ENCODE peak calls at places on chromosome 11, in eight cellular contexts. E is stomach, Q is GM23338, C is prostate gland, R is HCT116, T is transverse colon, G is K562, F is upper lobe of left lung. D is an unnamed sample.

GRCh38 chr11:9203715-9204311 is 61.3 kb downstream of the DENND5A start:
- DNase-seq in F (no peak), T (no peak), C (no peak), R (no peak), Q (peak; percentile 50), E (no peak), G (no peak), D (no peak)

GRCh38 chr11:74462009-74462408 is 5.3 kb downstream of the KCNE3 start:
- DNase-seq in Q (peak; percentile 11), T (peak; percentile 61), E (peak; percentile 69), C (no peak), G (peak; percentile 60), R (no peak), F (peak; percentile 95), D (peak; percentile 93)

GRCh38 chr11:116073854-116074837 is 569.9 kb upstream of the CADM1 start:
- DNase-seq in C (no peak), T (no peak), E (no peak), G (no peak), R (no peak), Q (no peak), F (no peak), D (no peak)

GRCh38 chr11:134656861-134657540 is 245.0 kb upstream of the B3GAT1 start:
- DNase-seq in F (peak; percentile 17), E (peak; percentile 20), G (no peak), T (no peak), R (no peak), C (no peak), Q (no peak), D (peak; percentile 69)

GRCh38 chr11:20162824-20163777 is 2.8 kb upstream of the DBX1 start:
- DNase-seq in E (no peak), F (no peak), G (no peak), T (no peak), R (no peak), Q (peak; percentile 77), C (no peak), D (no peak)

GRCh38 chr11:115244758-115245157 is 259.5 kb downstream of the CADM1 start:
- DNase-seq in T (no peak), G (no peak), R (no peak), E (no peak), Q (no peak), C (no peak), F (no peak), D (no peak)

GRCh38 chr11:101797335-101797734 is 117.5 kb upstream of the CEP126 start:
- DNase-seq in Q (no peak), R (no peak), G (no peak), F (no peak), C (no peak), E (no peak), T (no peak), D (no peak)

GRCh38 chr11:12240669-12241068 is 130.3 kb downstream of the MICAL2 start:
- DNase-seq in R (no peak), C (no peak), F (no peak), T (no peak), G (no peak), Q (no peak), E (no peak), D (no peak)

GRCh38 chr11:19838994-19839768 is 126.5 kb downstream of the NAV2 start:
- DNase-seq in E (no peak), F (no peak), C (no peak), T (no peak), R (no peak), G (no peak), Q (no peak), D (no peak)

GRCh38 chr11:86346513-86346912 is 28.2 kb upstream of the CCDC81 start:
- DNase-seq in E (no peak), G (no peak), T (no peak), F (no peak), R (no peak), Q (no peak), C (no peak), D (no peak)

GRCh38 chr11:31725176-31725575 is 85.9 kb downstream of the PAX6 start:
- DNase-seq in E (no peak), T (no peak), R (no peak), F (no peak), G (no peak), Q (no peak), C (no peak), D (no peak)

GRCh38 chr11:41306435-41306834 is 153.0 kb downstream of the LRRC4C start:
- DNase-seq in F (no peak), Q (no peak), T (no peak), C (no peak), G (no peak), R (no peak), E (no peak), D (no peak)

GRCh38 chr11:70348191-70348590 is 50.1 kb upstream of the CTTN start:
- DNase-seq in R (no peak), C (no peak), T (no peak), Q (no peak), E (no peak), F (no peak), G (no peak), D (no peak)

GRCh38 chr11:46347637-46348311 is 511 bp downstream of the DGKZ start:
- DNase-seq in G (peak; percentile 49), F (no peak), R (no peak), C (no peak), T (peak; percentile 34), Q (no peak), E (no peak), D (peak; percentile 94)

GRCh38 chr11:104731890-104732289 is 166.4 kb downstream of the CASP12 start:
- DNase-seq in F (no peak), Q (no peak), E (no peak), G (no peak), R (no peak), C (no peak), T (no peak), D (no peak)

GRCh38 chr11:439315-440064 is 2.3 kb downstream of the ANO9 start:
- DNase-seq in C (no peak), G (no peak), T (no peak), E (no peak), Q (no peak), R (no peak), F (no peak), D (no peak)

DNA sequence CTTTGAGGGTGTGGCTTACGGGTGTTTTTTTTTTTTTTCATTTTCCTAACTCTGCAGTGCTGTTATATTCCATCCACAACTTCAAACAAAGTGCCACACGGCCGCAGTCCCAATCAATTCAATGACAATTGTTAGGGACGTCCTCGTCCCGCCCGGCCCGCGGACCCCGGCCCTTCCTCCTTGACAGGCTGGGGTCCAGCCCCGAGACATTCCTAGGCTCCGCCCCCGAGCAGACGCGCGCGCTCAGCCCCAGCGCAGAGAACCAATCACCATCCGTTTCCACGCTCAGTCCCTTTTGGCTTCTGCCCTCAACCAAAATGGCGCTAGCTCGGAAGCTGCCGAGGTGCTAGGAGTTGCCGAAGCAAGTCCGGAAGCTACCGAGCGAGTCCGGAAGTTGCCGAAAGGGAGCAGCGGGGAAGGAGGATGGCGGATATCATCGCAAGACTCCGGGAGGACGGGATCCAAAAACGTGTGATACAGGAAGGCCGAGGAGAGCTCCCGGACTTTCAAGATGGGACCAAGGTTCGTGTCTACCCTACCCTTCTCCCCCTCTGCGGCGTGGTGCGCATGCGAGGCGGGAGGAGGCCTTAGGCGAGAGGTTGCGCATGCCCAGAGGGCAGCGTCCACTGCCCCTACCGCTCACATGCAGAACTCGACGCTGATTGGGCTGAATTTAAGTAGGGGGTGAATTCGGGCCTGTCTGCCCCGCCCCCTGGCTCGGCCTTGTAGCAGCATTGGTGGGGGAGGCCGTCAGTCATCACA is at the start of gene AIP:
- DNase-seq in T (peak; percentile 98), C (peak; percentile 97), Q (peak; percentile 99), E (peak; percentile 98), R (peak; percentile 96), G (peak; percentile 98), F (peak; percentile 96), D (peak; percentile 98)
- TF ChIP-seq POLR2AphosphoS5 in T (peak; percentile 79), C (peak; percentile 99), Q (peak; percentile 61), E (peak; percentile 96), R (peak; percentile 62), G (peak; percentile 50), F (peak; percentile 89), D (peak; percentile 92)

GRCh38 chr11:130915556-130916237 is 582 bp downstream of the SNX19 start:
- DNase-seq in E (no peak), G (no peak), F (no peak), Q (peak; percentile 17), C (no peak), T (no peak), R (no peak), D (peak; percentile 80)
- H3K4me3 ChIP-seq in E (peak overlapping the region; percentile 94), G (peak overlapping the region; percentile 96), F (peak overlapping the region; percentile 70), Q (peak overlapping the region; percentile 93), C (peak overlapping the region; percentile 81), T (peak overlapping the region; percentile 62), R (peak overlapping the region; percentile 75), D (peak overlapping the region; percentile 94)

DNA sequence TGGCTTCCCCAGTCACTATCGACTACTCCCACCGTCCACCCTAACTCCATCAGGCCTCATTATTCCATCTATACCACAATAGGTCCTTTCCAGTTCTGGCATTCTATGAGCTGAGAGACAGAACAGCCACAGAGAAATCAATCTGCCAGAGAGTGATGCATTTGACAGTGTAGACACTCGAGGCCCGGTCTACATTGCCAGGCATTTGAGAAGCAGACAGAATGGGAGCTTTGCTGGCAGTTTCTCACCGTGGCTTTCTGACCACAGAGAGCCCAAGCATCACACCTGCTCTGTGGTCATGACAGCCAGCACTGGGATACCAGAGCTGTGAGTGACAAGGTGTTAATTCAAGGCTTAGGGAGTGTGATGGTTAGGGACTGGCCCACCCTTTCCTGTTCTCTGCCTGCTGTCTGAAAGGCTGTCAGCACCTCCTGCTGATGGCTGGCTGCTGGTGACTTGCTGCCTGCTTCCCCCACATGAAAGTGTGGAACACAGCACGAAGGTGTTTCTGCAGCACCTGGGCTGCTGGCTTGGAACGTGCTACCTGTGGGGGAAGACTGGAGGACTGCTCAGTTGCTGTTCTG is 137.8 kb downstream of the KIRREL3 start:
- DNase-seq in E (no peak), R (no peak), T (no peak), C (no peak), F (no peak), Q (peak; percentile 58), G (no peak), D (no peak)
- TF ChIP-seq POLR2AphosphoS5 in E (no peak), R (no peak), T (no peak), C (no peak), F (no peak), Q (no peak), G (no peak), D (no peak)

GRCh38 chr11:44566952-44567875 is 1.8 kb downstream of the CD82 start:
- DNase-seq in C (no peak), T (no peak), E (no peak), G (peak; percentile 2), R (no peak), F (no peak), Q (no peak), D (no peak)
- H3K4me3 ChIP-seq in C (no peak overlapping the region), T (no peak overlapping the region), E (no peak overlapping the region), G (no peak overlapping the region), R (no peak overlapping the region), F (no peak overlapping the region), Q (peak overlapping the region; percentile 86), D (peak overlapping the region; percentile 68)

DNA sequence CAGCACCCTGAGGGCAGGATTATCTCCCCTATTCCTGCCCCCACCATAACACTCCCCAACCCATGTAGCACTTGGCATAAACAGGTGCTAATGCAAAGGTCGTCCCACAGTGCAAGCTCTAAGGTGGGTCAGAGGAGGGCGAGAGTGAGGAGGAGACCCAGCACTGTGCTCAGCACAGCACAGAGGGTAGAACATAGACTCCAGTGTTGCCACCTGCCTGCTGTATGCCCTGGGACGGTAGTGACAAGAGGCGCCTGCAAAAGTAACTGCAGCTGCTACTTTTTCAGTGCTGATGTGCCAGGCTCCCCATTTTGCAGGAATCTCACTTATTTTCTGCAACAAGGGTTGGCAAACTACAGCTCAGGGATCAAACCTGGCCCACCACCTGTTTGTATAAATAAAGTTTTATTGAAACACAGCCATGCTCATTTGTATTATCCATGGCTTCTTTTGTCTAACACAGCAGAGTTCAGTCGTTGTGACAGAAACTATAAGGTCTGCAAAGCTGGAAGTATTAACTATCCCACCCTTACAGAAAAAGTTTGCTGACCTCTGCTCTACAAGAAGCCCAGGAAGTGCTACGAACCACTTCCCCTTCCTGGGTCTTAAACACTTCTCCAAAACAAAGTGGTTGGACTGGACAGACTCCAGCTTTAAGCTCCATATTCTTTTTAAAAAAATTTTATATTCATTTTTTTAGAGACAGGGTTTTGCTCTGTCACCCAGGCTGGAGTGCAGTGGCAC is 16.9 kb upstream of the CDC42BPG start:
- DNase-seq in E (no peak), R (no peak), Q (no peak), F (no peak), G (no peak), T (no peak), C (no peak), D (peak; percentile 70)
- TF ChIP-seq POLR2AphosphoS5 in E (no peak), R (no peak), Q (no peak), F (no peak), G (no peak), T (no peak), C (no peak), D (no peak)